ENCODE peak calls at places on chromosomes 12 and 14, in seven cellular contexts. One of them, this sample, is unnamed.

GRCh38 chr14:59591641-59592040 is 15.0 kb upstream of the CCDC175 start:
- DNase-seq in LNCaP clone FGC: no peak
- DNase-seq in endodermal cell: no peak
- DNase-seq in ovary: no peak
- DNase-seq in psoas muscle: no peak
- DNase-seq in WERI-Rb-1: no peak
- DNase-seq in IMR-90: no peak
- DNase-seq in this sample: no peak

GRCh38 chr12:40222247-40222646 is 2.5 kb upstream of the LRRK2 start:
- DNase-seq in IMR-90: no peak
- DNase-seq in psoas muscle: no peak
- DNase-seq in WERI-Rb-1: no peak
- DNase-seq in ovary: no peak
- DNase-seq in endodermal cell: no peak
- DNase-seq in LNCaP clone FGC: no peak
- DNase-seq in this sample: no peak

GRCh38 chr12:11653215-11653753 is 3.8 kb downstream of the ETV6 start:
- DNase-seq in psoas muscle: no peak
- DNase-seq in LNCaP clone FGC: no peak
- DNase-seq in IMR-90: peak
- DNase-seq in ovary: no peak
- DNase-seq in WERI-Rb-1: no peak
- DNase-seq in endodermal cell: no peak
- DNase-seq in this sample: no peak

GRCh38 chr12:31339831-31340622 is 14.1 kb upstream of the SINHCAF start:
- DNase-seq in LNCaP clone FGC: no peak
- DNase-seq in ovary: no peak
- DNase-seq in psoas muscle: no peak
- DNase-seq in IMR-90: no peak
- DNase-seq in WERI-Rb-1: no peak
- DNase-seq in endodermal cell: peak
- DNase-seq in this sample: peak

GRCh38 chr12:38141861-38142260 is 174.7 kb upstream of the ALG10B start:
- DNase-seq in IMR-90: no peak
- DNase-seq in psoas muscle: no peak
- DNase-seq in ovary: no peak
- DNase-seq in LNCaP clone FGC: no peak
- DNase-seq in endodermal cell: no peak
- DNase-seq in WERI-Rb-1: no peak
- DNase-seq in this sample: no peak

GRCh38 chr12:58745348-58746125 is 174.8 kb downstream of the LRIG3 start:
- DNase-seq in LNCaP clone FGC: no peak
- DNase-seq in psoas muscle: no peak
- DNase-seq in IMR-90: peak
- DNase-seq in WERI-Rb-1: no peak
- DNase-seq in endodermal cell: peak
- DNase-seq in ovary: no peak
- DNase-seq in this sample: no peak

GRCh38 chr12:100348657-100349454 is 8.0 kb upstream of the SLC17A8 start:
- DNase-seq in IMR-90: peak
- DNase-seq in endodermal cell: no peak
- DNase-seq in WERI-Rb-1: no peak
- DNase-seq in psoas muscle: no peak
- DNase-seq in LNCaP clone FGC: no peak
- DNase-seq in ovary: no peak
- DNase-seq in this sample: no peak

GRCh38 chr12:120767071-120768024 is 41.7 kb downstream of the ACADS start:
- DNase-seq in WERI-Rb-1: no peak
- DNase-seq in psoas muscle: no peak
- DNase-seq in ovary: no peak
- DNase-seq in IMR-90: no peak
- DNase-seq in LNCaP clone FGC: no peak
- DNase-seq in endodermal cell: peak
- DNase-seq in this sample: no peak

GRCh38 chr14:87934185-87934584 is 58.8 kb downstream of the GALC start:
- DNase-seq in endodermal cell: no peak
- DNase-seq in ovary: no peak
- DNase-seq in LNCaP clone FGC: no peak
- DNase-seq in WERI-Rb-1: peak
- DNase-seq in psoas muscle: no peak
- DNase-seq in IMR-90: peak
- DNase-seq in this sample: no peak

GRCh38 chr12:19695244-19696098 is 256.2 kb downstream of the AEBP2 start:
- DNase-seq in IMR-90: peak
- DNase-seq in endodermal cell: no peak
- DNase-seq in ovary: no peak
- DNase-seq in LNCaP clone FGC: no peak
- DNase-seq in WERI-Rb-1: no peak
- DNase-seq in psoas muscle: no peak
- DNase-seq in this sample: no peak

GRCh38 chr12:104784592-104784991 is 173.5 kb downstream of the SLC41A2 start:
- DNase-seq in IMR-90: peak
- DNase-seq in ovary: no peak
- DNase-seq in endodermal cell: peak
- DNase-seq in LNCaP clone FGC: no peak
- DNase-seq in WERI-Rb-1: no peak
- DNase-seq in psoas muscle: no peak
- DNase-seq in this sample: no peak

GRCh38 chr14:52824479-52824878 is 33.1 kb upstream of the GNPNAT1 start:
- DNase-seq in IMR-90: peak
- DNase-seq in WERI-Rb-1: no peak
- DNase-seq in ovary: no peak
- DNase-seq in LNCaP clone FGC: no peak
- DNase-seq in psoas muscle: no peak
- DNase-seq in endodermal cell: no peak
- DNase-seq in this sample: no peak

GRCh38 chr14:54857830-54858269 is 44.8 kb downstream of the GCH1 start:
- DNase-seq in endodermal cell: no peak
- DNase-seq in ovary: no peak
- DNase-seq in LNCaP clone FGC: no peak
- DNase-seq in IMR-90: no peak
- DNase-seq in WERI-Rb-1: no peak
- DNase-seq in psoas muscle: no peak
- DNase-seq in this sample: peak

GRCh38 chr14:22518073-22518472 is 71.0 kb downstream of the DAD1 start:
- DNase-seq in psoas muscle: no peak
- DNase-seq in IMR-90: no peak
- DNase-seq in WERI-Rb-1: no peak
- DNase-seq in endodermal cell: peak
- DNase-seq in ovary: no peak
- DNase-seq in LNCaP clone FGC: no peak
- DNase-seq in this sample: no peak

GRCh38 chr12:132296063-132296462 is 33.3 kb downstream of the GALNT9 start:
- DNase-seq in endodermal cell: no peak
- DNase-seq in IMR-90: no peak
- DNase-seq in ovary: no peak
- DNase-seq in LNCaP clone FGC: no peak
- DNase-seq in psoas muscle: no peak
- DNase-seq in WERI-Rb-1: no peak
- DNase-seq in this sample: no peak

GRCh38 chr14:46405095-46405494 is 246.5 kb downstream of the RPL10L start:
- DNase-seq in WERI-Rb-1: peak
- DNase-seq in psoas muscle: no peak
- DNase-seq in ovary: no peak
- DNase-seq in LNCaP clone FGC: no peak
- DNase-seq in endodermal cell: no peak
- DNase-seq in IMR-90: no peak
- DNase-seq in this sample: no peak

GRCh38 chr14:23371865-23372264 is 744 bp upstream of the IL25 start:
- DNase-seq in endodermal cell: no peak
- DNase-seq in IMR-90: no peak
- DNase-seq in ovary: no peak
- DNase-seq in LNCaP clone FGC: no peak
- DNase-seq in psoas muscle: no peak
- DNase-seq in WERI-Rb-1: no peak
- DNase-seq in this sample: no peak

GRCh38 chr12:46354111-46354798 is 18.3 kb downstream of the SLC38A2 start:
- DNase-seq in WERI-Rb-1: no peak
- DNase-seq in ovary: no peak
- DNase-seq in IMR-90: no peak
- DNase-seq in psoas muscle: no peak
- DNase-seq in endodermal cell: peak
- DNase-seq in LNCaP clone FGC: no peak
- DNase-seq in this sample: no peak

GRCh38 chr14:50262865-50263264 is 31.5 kb upstream of the SOS2 start:
- DNase-seq in WERI-Rb-1: no peak
- DNase-seq in psoas muscle: no peak
- DNase-seq in IMR-90: no peak
- DNase-seq in endodermal cell: no peak
- DNase-seq in LNCaP clone FGC: no peak
- DNase-seq in ovary: no peak
- DNase-seq in this sample: no peak

GRCh38 chr14:94081386-94081820 is 293 bp downstream of the IFI27L1 start:
- DNase-seq in endodermal cell: no peak
- DNase-seq in ovary: no peak
- DNase-seq in IMR-90: no peak
- DNase-seq in LNCaP clone FGC: no peak
- DNase-seq in WERI-Rb-1: no peak
- DNase-seq in psoas muscle: no peak
- DNase-seq in this sample: no peak

GRCh38 chr14:75306917-75307699 is 28.5 kb downstream of the FOS start:
- DNase-seq in IMR-90: peak
- DNase-seq in LNCaP clone FGC: no peak
- DNase-seq in endodermal cell: peak
- DNase-seq in psoas muscle: no peak
- DNase-seq in ovary: no peak
- DNase-seq in WERI-Rb-1: peak
- DNase-seq in this sample: no peak
- TF ChIP-seq CTCF in IMR-90: peak
- TF ChIP-seq CTCF in LNCaP clone FGC: peak
- TF ChIP-seq CTCF in endodermal cell: peak
- TF ChIP-seq CTCF in psoas muscle: peak
- TF ChIP-seq CTCF in ovary: no peak
- TF ChIP-seq CTCF in WERI-Rb-1: peak
- TF ChIP-seq CTCF in this sample: no peak

GRCh38 chr14:103112488-103113243 is 10.6 kb upstream of the TNFAIP2 start:
- DNase-seq in IMR-90: no peak
- DNase-seq in endodermal cell: no peak
- DNase-seq in psoas muscle: no peak
- DNase-seq in WERI-Rb-1: peak
- DNase-seq in ovary: no peak
- DNase-seq in LNCaP clone FGC: no peak
- DNase-seq in this sample: no peak
- TF ChIP-seq CTCF in IMR-90: no peak
- TF ChIP-seq CTCF in endodermal cell: no peak
- TF ChIP-seq CTCF in psoas muscle: no peak
- TF ChIP-seq CTCF in WERI-Rb-1: no peak
- TF ChIP-seq CTCF in ovary: no peak
- TF ChIP-seq CTCF in LNCaP clone FGC: no peak
- TF ChIP-seq CTCF in this sample: no peak

DNA sequence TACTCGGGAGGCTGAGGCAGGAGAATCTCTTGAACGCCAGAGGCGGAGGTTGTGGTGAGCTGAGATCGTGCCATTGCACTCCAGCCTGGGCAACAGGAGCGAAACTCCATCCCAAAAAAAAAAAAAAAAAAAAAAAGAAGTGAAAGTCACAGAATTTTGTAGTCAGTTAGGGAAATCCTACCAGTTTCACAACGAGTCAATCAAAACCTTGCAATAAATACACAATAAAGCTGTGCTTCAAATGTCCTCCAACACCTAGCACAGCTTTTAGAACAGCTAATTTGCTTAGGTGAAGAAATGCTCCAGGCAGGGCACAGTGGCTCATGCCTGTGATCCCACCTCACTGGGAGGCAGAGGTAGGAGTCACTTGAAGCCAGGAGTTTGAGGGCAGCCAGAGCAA is 112.8 kb upstream of the ATF7IP start:
- DNase-seq in LNCaP clone FGC: no peak
- DNase-seq in IMR-90: no peak
- DNase-seq in endodermal cell: no peak
- DNase-seq in psoas muscle: no peak
- DNase-seq in ovary: no peak
- DNase-seq in WERI-Rb-1: no peak
- DNase-seq in this sample: no peak
- TF ChIP-seq CTCF in LNCaP clone FGC: no peak
- TF ChIP-seq CTCF in IMR-90: no peak
- TF ChIP-seq CTCF in endodermal cell: no peak
- TF ChIP-seq CTCF in psoas muscle: no peak
- TF ChIP-seq CTCF in ovary: no peak
- TF ChIP-seq CTCF in WERI-Rb-1: no peak
- TF ChIP-seq CTCF in this sample: no peak

DNA sequence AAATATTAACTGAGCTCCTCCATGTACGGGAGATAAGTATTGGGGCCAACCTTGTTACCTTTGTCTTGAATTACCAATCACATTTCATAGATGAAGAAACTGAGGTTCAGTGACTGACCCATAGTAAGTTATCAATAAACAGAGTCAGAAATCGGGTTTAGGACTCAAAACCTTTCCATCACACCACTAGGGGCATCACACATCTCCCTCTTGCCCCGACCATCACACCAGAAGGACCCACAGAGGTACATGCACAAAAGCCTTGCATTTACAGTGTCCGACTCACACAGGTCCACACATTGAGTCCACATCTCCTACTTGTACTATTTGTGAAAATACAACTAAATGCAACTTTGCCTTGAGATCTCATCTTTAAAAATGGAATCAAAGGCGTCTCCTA is 29.4 kb downstream of the KCNA5 start:
- DNase-seq in WERI-Rb-1: no peak
- DNase-seq in ovary: no peak
- DNase-seq in IMR-90: no peak
- DNase-seq in psoas muscle: no peak
- DNase-seq in LNCaP clone FGC: no peak
- DNase-seq in endodermal cell: no peak
- DNase-seq in this sample: no peak
- TF ChIP-seq CTCF in WERI-Rb-1: peak
- TF ChIP-seq CTCF in ovary: no peak
- TF ChIP-seq CTCF in IMR-90: no peak
- TF ChIP-seq CTCF in psoas muscle: no peak
- TF ChIP-seq CTCF in LNCaP clone FGC: no peak
- TF ChIP-seq CTCF in endodermal cell: peak
- TF ChIP-seq CTCF in this sample: no peak

DNA sequence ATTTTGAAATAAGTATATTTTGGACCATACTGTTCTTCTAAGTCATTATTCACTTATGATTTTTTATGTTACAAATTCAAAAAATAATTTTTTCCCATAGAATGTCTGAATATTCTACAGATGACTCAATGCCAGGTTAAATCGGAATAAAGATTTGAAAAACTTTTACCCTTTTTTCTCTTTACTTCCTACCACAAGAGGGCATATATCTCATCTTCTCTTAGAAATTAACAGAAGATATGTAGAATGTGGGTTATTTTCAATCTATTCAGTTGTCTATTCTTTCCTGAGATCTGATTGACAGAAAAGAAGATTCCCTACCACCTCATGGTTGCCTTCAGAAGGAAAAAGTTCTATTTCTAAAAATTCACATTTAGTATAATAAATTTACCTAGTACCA is 53.0 kb upstream of the KITLG start:
- DNase-seq in WERI-Rb-1: no peak
- DNase-seq in ovary: no peak
- DNase-seq in psoas muscle: no peak
- DNase-seq in IMR-90: peak
- DNase-seq in endodermal cell: no peak
- DNase-seq in LNCaP clone FGC: no peak
- DNase-seq in this sample: no peak
- TF ChIP-seq CTCF in WERI-Rb-1: no peak
- TF ChIP-seq CTCF in ovary: no peak
- TF ChIP-seq CTCF in psoas muscle: peak
- TF ChIP-seq CTCF in IMR-90: peak
- TF ChIP-seq CTCF in endodermal cell: peak
- TF ChIP-seq CTCF in LNCaP clone FGC: peak
- TF ChIP-seq CTCF in this sample: no peak

This sample was measured in lower leg skin.